ENCODE peak calls at places on chromosomes 1 and 21, in seven cellular contexts. Q is HCT116, S is neural progenitor cell, Y is PC-9, U is H1, H is fibroblast of lung, W is endothelial cell of umbilical vein. K is an unnamed sample.

GRCh38 chr1:248114890-248115289 is 19.9 kb downstream of the OR2L13 start:
- DNase-seq in Q (no peak), S (no peak), Y (no peak), U (no peak), H (no peak), W (no peak), K (peak)

GRCh38 chr1:99731384-99731783 is 35.1 kb downstream of the FRRS1 start:
- DNase-seq in Q (no peak), S (no peak), Y (no peak), U (no peak), H (peak), W (no peak), K (no peak)

GRCh38 chr21:42844411-42845113 is 34.8 kb downstream of the WDR4 start:
- DNase-seq in Q (no peak), S (no peak), Y (no peak), U (no peak), H (no peak), W (no peak), K (no peak)

GRCh38 chr1:104172243-104172681 is 422.6 kb downstream of the AMY1C start:
- DNase-seq in Q (no peak), S (no peak), Y (no peak), U (no peak), H (no peak), W (no peak), K (no peak)

GRCh38 chr21:28419110-28419509 is 573.6 kb downstream of the LTN1 start:
- DNase-seq in Q (no peak), S (no peak), Y (no peak), U (no peak), H (peak), W (no peak), K (no peak)

GRCh38 chr21:32562426-32562825 is 22.9 kb downstream of the TCP10L start:
- DNase-seq in Q (no peak), S (peak), Y (no peak), U (no peak), H (peak), W (peak), K (no peak)

GRCh38 chr1:111507411-111508201 is 4.2 kb upstream of the ADORA3 start:
- DNase-seq in Q (no peak), S (peak), Y (peak), U (peak), H (peak), W (peak), K (no peak)

GRCh38 chr1:207803678-207804077 is 51.8 kb downstream of the CD46 start:
- DNase-seq in Q (no peak), S (no peak), Y (no peak), U (no peak), H (no peak), W (no peak), K (no peak)

GRCh38 chr1:166902279-166902678 is 26.2 kb upstream of the TADA1 start:
- DNase-seq in Q (peak), S (no peak), Y (no peak), U (no peak), H (peak), W (no peak), K (no peak)

GRCh38 chr1:158040323-158040722 is 46.9 kb downstream of the KIRREL1 start:
- DNase-seq in Q (no peak), S (no peak), Y (no peak), U (no peak), H (no peak), W (no peak), K (no peak)

GRCh38 chr1:158046726-158047510 is 53.5 kb downstream of the KIRREL1 start:
- DNase-seq in Q (no peak), S (no peak), Y (no peak), U (no peak), H (no peak), W (no peak), K (no peak)

GRCh38 chr1:158039380-158039779 is 45.9 kb downstream of the KIRREL1 start:
- DNase-seq in Q (no peak), S (no peak), Y (no peak), U (no peak), H (peak), W (no peak), K (no peak)

GRCh38 chr1:158045639-158046038 is 52.2 kb downstream of the KIRREL1 start:
- DNase-seq in Q (no peak), S (peak), Y (no peak), U (peak), H (peak), W (peak), K (no peak)

DNA sequence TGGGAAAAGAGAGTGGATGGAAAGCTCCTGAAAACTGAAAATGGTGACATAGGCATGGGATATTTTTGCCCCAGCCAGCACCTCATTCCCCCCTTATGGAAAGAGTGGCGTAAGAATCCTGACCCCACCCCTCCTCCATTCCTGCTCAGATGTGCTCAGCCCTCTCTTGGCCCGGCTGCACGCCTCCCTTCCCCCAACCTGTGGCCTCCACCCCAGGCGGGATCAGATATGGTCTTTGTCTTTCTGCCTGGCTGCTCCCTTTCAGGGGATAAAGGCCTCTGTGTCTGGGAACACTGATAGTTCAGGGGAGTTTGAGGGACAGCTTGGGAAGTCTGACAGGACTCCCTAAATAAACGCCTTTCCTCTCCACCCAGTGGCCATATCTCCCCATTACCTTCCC is 49.8 kb downstream of the KIRREL1 start:
- DNase-seq in Q (no peak), S (peak), Y (no peak), U (no peak), H (no peak), W (no peak), K (no peak)
- TF ChIP-seq EZH2 in Q (no peak), S (no peak), Y (no peak), U (no peak), H (no peak), W (no peak), K (no peak)

GRCh38 chr1:85707990-85708825 is at the start of gene ZNHIT6:
- DNase-seq in Q (peak), S (peak), Y (peak), U (peak), H (peak), W (peak), K (peak)

GRCh38 chr1:85705940-85706339 is 2.3 kb downstream of the ZNHIT6 start:
- DNase-seq in Q (no peak), S (no peak), Y (no peak), U (no peak), H (no peak), W (no peak), K (no peak)

GRCh38 chr1:85708826-85709222 is 591 bp upstream of the ZNHIT6 start:
- DNase-seq in Q (no peak), S (no peak), Y (peak), U (no peak), H (no peak), W (no peak), K (no peak)

DNA sequence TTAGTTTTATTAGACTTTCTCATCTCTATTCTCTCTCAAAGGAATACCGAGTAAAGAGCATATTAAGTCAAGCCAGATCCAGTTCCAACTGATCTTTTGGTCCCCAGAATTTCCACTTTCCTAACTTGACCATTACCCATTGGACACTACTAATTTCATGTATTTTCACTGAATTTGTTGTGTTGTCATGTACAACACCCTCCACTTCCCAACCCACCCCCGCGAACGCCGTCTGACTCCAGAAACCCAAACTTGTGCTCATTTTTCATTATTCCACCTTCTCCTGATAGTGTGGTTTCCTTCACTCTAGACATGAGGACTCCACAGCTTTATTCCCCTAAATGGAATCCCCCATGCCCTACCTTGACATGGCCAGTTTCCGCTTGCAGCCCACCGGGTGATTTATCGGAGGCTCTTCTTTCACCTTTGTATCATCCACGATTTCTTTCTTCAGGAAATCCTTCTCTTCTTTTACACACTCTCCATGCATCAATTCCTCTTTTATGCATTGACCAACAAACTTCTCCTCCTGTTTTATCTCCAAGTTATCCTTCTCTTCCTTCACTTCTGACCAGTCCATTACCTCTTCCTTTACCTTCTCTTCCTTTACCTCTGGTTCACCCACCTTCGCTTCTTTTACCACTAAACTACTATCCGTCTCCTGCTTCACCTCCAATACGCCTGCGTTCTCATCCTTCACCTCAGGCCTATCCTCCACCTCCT is 805 bp downstream of the ZNHIT6 start:
- DNase-seq in Q (no peak), S (no peak), Y (no peak), U (no peak), H (peak), W (peak), K (no peak)
- H3K27ac ChIP-seq in Q (peak), S (peak), Y (peak), U (no peak), H (peak), W (peak), K (no peak)

GRCh38 chr1:179966551-179966950 is 11.9 kb downstream of the CEP350 start:
- DNase-seq in Q (no peak), S (no peak), Y (no peak), U (no peak), H (no peak), W (no peak), K (no peak)

GRCh38 chr1:179971563-179972496 is 17.2 kb downstream of the CEP350 start:
- DNase-seq in Q (no peak), S (no peak), Y (no peak), U (no peak), H (no peak), W (peak), K (no peak)

GRCh38 chr1:179968284-179968993 is 13.8 kb downstream of the CEP350 start:
- DNase-seq in Q (no peak), S (no peak), Y (no peak), U (no peak), H (no peak), W (no peak), K (no peak)

GRCh38 chr1:179968994-179969919 is 14.6 kb downstream of the CEP350 start:
- DNase-seq in Q (no peak), S (no peak), Y (no peak), U (no peak), H (no peak), W (no peak), K (no peak)

GRCh38 chr1:179969962-179970361 is 15.4 kb downstream of the CEP350 start:
- DNase-seq in Q (no peak), S (no peak), Y (no peak), U (no peak), H (no peak), W (no peak), K (no peak)
- H3K4me3 ChIP-seq in Q (no peak), S (no peak), Y (no peak), U (no peak), H (no peak), W (no peak), K (no peak)

DNA sequence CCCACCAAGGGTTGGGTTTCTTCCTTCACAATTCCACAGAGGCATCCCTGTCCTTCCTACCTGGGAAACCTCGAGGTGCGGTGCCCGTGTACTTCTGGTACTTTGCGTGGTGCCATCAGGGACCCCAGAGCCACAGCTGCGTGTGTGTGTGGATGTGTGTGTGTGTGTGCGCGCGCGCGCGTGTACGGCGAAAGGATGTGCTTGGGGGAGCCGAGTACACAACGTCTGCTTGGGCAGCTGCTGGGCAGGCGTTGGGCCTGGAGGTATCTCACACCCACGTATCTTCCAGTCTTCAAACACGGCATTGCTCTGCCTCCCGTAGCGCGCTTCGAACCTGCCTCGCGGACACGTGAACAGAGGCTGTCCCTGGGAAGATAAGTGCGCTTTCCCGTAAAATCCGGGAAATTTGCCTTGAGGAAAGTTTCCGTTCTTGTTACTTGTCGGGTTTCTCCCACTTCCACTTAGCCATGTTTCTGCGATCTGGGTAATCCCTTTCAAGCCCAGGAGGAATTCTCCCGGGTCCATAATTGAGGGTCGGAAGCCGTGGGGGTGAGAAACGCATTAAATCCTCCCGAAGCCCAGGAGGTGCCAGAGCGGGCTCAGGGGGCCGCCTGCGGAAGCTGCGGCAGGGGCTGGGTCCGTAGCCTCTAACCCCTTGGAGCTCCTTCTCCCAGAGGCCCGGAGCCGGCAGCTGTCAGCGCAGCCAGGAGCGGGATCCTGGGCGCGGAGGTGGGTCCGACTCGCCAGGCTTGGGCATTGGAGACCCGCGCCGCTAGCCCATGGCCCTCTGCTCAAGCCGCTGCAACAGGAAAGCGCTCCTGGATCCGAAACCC is 2.1 kb upstream of the SIM2 start:
- DNase-seq in Q (no peak), S (peak), Y (no peak), U (no peak), H (no peak), W (no peak), K (no peak)
- TF ChIP-seq EZH2 in Q (no peak), S (peak), Y (no peak), U (peak), H (peak), W (peak), K (peak)

GRCh38 chr1:9294910-9295636 is 2.4 kb downstream of the SPSB1 start:
- DNase-seq in Q (no peak), S (no peak), Y (peak), U (no peak), H (peak), W (peak), K (no peak)

GRCh38 chr1:9298282-9298681 is 5.6 kb downstream of the SPSB1 start:
- DNase-seq in Q (no peak), S (no peak), Y (no peak), U (no peak), H (no peak), W (no peak), K (no peak)

GRCh38 chr1:9295884-9296283 is 3.2 kb downstream of the SPSB1 start:
- DNase-seq in Q (no peak), S (no peak), Y (no peak), U (no peak), H (no peak), W (no peak), K (no peak)

GRCh38 chr1:9297831-9298230 is 5.1 kb downstream of the SPSB1 start:
- DNase-seq in Q (no peak), S (no peak), Y (no peak), U (no peak), H (no peak), W (no peak), K (no peak)

DNA sequence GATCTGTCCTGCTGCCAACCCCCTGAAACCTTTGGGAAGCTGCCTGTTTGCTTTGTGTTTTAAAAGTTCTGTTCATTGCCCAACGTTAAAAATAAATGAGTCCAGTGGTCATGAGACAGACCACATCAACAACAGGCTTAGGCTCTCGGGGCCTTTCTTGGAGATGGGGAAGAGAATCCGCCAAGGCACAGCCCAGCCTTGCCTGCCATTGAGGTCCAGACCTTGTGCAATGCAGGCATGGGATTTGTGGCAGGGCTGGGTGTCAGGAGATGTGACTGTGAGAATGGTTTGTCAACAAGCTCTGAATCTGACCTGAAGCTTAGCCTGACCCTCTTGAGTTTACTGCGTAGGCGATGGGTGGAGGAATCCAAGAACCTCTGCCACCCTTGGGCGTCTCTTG is 4.2 kb downstream of the SPSB1 start:
- DNase-seq in Q (no peak), S (no peak), Y (no peak), U (no peak), H (no peak), W (no peak), K (no peak)
- H3K27ac ChIP-seq in Q (no peak), S (no peak), Y (no peak), U (no peak), H (no peak), W (no peak), K (no peak)